ENCODE peak calls at places on chromosome 9, in five cellular contexts. U is transverse colon, N is adrenal gland, E is brain microvascular endothelial cell, C is pancreas. A is an unnamed sample.

GRCh38 chr9:34403554-34404380 is 27.1 kb upstream of the MYORG start:
- DNase-seq in U (peak; percentile 71), N (peak; percentile 83), E (peak; percentile 57), C (peak; percentile 52), A (no peak)

GRCh38 chr9:89604463-89605180 is at the start of gene GADD45G:
- DNase-seq in U (peak; percentile 92), N (peak; percentile 98), E (peak; percentile 48), C (peak; percentile 94), A (peak; percentile 80)

GRCh38 chr9:34759432-34760134 is 49.6 kb upstream of the CCL21 start:
- DNase-seq in U (no peak), N (no peak), E (no peak), C (no peak), A (no peak)

GRCh38 chr9:4214506-4214905 is 85.4 kb downstream of the GLIS3 start:
- DNase-seq in U (no peak), N (no peak), E (no peak), C (no peak), A (no peak)

GRCh38 chr9:77417570-77417969 is 230.6 kb downstream of the GNA14 start:
- DNase-seq in U (no peak), N (no peak), E (peak; percentile 27), C (no peak), A (no peak)

GRCh38 chr9:112288029-112288428 is 45.4 kb downstream of the PTBP3 start:
- DNase-seq in U (no peak), N (peak; percentile 10), E (peak; percentile 33), C (no peak), A (no peak)

GRCh38 chr9:120402741-120403542 is 177.0 kb downstream of the CDK5RAP2 start:
- DNase-seq in U (no peak), N (peak; percentile 67), E (peak; percentile 98), C (no peak), A (no peak)

GRCh38 chr9:16501098-16501663 is 369.3 kb downstream of the BNC2 start:
- DNase-seq in U (no peak), N (no peak), E (no peak), C (no peak), A (no peak)

GRCh38 chr9:93267091-93267541 is 83.2 kb downstream of the WNK2 start:
- DNase-seq in U (no peak), N (no peak), E (no peak), C (no peak), A (no peak)

GRCh38 chr9:32877639-32878217 is 94.4 kb downstream of the TMEM215 start:
- DNase-seq in U (no peak), N (no peak), E (no peak), C (no peak), A (no peak)

GRCh38 chr9:76451234-76451633 is 7.7 kb upstream of the GCNT1 start:
- DNase-seq in U (no peak), N (no peak), E (peak; percentile 83), C (no peak), A (no peak)

GRCh38 chr9:135101068-135101410 is 13.6 kb downstream of the OLFM1 start:
- DNase-seq in U (no peak), N (no peak), E (no peak), C (no peak), A (no peak)

GRCh38 chr9:10678790-10679189 is 66.0 kb upstream of the PTPRD start:
- DNase-seq in U (no peak), N (no peak), E (peak; percentile 75), C (no peak), A (no peak)

GRCh38 chr9:83379045-83379444 is 159.2 kb downstream of the FRMD3 start:
- DNase-seq in U (no peak), N (no peak), E (no peak), C (no peak), A (no peak)

GRCh38 chr9:135718616-135719015 is 16.6 kb downstream of the KCNT1 start:
- DNase-seq in U (no peak), N (peak; percentile 90), E (peak; percentile 6), C (no peak), A (no peak)

GRCh38 chr9:134460904-134461303 is 134.6 kb downstream of the RXRA start:
- DNase-seq in U (peak; percentile 39), N (no peak), E (no peak), C (no peak), A (no peak)

GRCh38 chr9:33162721-33163311 is 4.3 kb downstream of the B4GALT1 start:
- DNase-seq in U (peak; percentile 61), N (peak; percentile 48), E (no peak), C (no peak), A (no peak)

GRCh38 chr9:126373241-126373640 is 46.6 kb downstream of the MVB12B start:
- DNase-seq in U (no peak), N (no peak), E (peak; percentile 21), C (no peak), A (no peak)

DNA sequence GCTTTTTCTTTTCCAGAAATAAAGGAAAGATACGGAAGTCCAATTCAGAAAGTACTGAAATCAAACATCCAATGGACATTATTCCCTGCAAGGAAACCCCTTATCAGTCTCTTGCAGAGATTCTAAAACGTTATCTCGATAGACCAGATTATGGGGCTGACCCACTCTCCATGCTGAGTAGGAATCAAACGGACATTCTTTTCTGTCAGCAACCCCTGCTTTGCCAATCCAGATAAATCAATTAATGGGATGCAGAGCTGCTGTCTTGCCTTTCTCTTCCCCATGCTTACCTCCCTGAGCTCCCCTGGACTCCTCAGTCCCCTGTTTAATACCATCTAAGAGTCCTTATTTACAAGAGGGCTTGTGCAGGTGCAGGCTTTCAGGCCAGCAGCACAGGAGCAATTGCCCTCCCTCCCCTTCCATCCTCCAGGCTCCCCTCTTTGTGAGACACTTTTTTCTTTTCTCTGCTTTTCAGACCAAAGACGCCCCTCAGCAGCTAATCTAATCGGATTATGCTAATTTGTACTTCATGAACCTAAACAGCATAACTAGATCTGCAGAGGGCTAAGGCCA is 14.2 kb downstream of the TAL2 start:
- DNase-seq in U (no peak), N (no peak), E (no peak), C (no peak), A (no peak)
- H3K4me3 ChIP-seq in U (no peak overlapping the region), N (no peak overlapping the region), E (no peak overlapping the region), C (no peak overlapping the region), A (no peak overlapping the region)

GRCh38 chr9:22383720-22384119 is 62.9 kb upstream of the DMRTA1 start:
- DNase-seq in U (no peak), N (no peak), E (no peak), C (no peak), A (no peak)
- H3K4me3 ChIP-seq in U (no peak overlapping the region), N (no peak overlapping the region), E (no peak overlapping the region), C (no peak overlapping the region), A (no peak overlapping the region)

DNA sequence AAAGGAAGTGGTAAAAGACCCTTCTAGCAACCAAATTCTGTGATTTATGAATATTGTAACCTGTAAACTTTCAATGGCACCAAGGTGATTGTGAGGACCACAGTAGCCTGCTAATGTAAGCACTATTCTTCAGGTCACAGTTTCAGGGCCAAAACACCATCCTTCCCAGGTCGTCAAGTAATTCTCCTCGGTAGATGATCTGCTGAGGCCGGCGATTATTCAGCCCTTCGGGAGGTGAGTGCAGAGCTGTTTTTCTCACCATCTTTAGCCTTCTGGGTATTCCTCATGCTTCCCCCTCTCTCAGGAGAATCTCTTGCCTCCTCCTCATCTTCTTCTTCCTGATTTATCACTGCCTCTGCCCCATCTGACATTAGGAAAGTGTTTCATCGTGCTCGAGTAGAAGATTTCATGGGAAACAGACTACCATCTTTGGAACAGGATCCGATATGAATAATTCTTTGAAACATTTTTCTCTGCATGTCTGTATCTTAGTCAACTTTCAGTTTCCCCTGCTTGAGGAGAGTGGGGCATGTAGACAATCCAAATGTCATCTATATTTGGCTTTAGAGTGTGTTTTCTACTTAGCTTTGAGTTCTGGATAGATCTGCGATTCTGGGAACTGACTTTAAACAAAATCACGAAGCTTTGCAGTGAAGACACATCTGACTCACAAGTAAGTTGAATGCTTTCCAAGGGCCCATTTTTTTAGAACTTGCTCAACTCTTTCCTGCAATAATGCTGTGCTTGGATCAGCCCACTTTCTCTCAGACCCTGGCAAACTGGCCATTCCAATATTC is 173.9 kb downstream of the AOPEP start:
- DNase-seq in U (no peak), N (peak; percentile 72), E (peak; percentile 89), C (no peak), A (no peak)
- H3K4me3 ChIP-seq in U (no peak overlapping the region), N (no peak overlapping the region), E (no peak overlapping the region), C (no peak overlapping the region), A (no peak overlapping the region)

GRCh38 chr9:130685104-130685503 is 8.5 kb upstream of the EXOSC2 start:
- DNase-seq in U (no peak), N (no peak), E (no peak), C (no peak), A (no peak)

GRCh38 chr9:130687615-130688014 is 6.0 kb upstream of the EXOSC2 start:
- DNase-seq in U (no peak), N (no peak), E (no peak), C (no peak), A (no peak)

GRCh38 chr9:130681769-130682489 is 11.7 kb upstream of the EXOSC2 start:
- DNase-seq in U (peak; percentile 23), N (no peak), E (no peak), C (no peak), A (peak; percentile 52)

GRCh38 chr9:130680836-130681768 is 12.5 kb upstream of the EXOSC2 start:
- DNase-seq in U (peak; percentile 89), N (peak; percentile 91), E (peak; percentile 76), C (peak; percentile 78), A (peak; percentile 80)

DNA sequence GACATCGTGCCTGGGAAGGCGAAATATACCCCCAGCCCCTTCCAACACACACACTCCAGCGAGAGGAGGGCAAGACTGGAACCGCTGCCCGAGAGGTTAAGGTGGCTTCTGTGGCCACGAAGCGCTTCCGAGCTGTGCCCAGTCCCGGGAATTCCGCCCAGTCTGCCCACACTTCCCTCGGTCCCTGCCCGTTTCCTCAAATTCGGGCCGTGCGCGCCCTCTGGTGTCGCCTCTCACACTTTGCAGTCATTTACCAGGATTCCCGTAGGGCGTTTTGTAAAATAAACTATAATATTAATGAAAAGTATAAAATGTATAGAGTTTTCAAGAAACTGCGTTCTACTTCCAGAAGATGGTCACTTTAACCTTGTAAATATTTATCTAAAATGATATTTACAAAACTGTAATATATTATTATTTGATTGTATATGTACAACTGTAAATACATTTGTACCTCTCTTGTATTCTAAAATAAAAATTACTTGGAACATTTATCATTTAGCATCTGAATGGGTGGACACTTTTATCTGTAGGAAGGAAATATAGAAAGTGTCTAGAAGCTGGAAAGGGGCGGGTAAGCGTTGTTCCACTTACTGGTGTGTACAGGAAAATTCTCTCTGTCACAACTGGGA is 11.0 kb upstream of the EXOSC2 start:
- DNase-seq in U (peak; percentile 86), N (peak; percentile 88), E (peak; percentile 42), C (peak; percentile 74), A (no peak)
- H3K4me3 ChIP-seq in U (peak overlapping the region; percentile 41), N (no peak overlapping the region), E (no peak overlapping the region), C (no peak overlapping the region), A (peak overlapping the region; percentile 16)

GRCh38 chr9:121744687-121745395 is 93.4 kb downstream of the DAB2IP start:
- DNase-seq in U (no peak), N (peak; percentile 23), E (peak; percentile 29), C (no peak), A (no peak)

GRCh38 chr9:121745396-121745695 is 93.9 kb downstream of the DAB2IP start:
- DNase-seq in U (no peak), N (no peak), E (no peak), C (no peak), A (no peak)

GRCh38 chr9:121744002-121744686 is 92.7 kb downstream of the DAB2IP start:
- DNase-seq in U (peak; percentile 75), N (peak; percentile 83), E (peak; percentile 34), C (peak; percentile 53), A (no peak)

GRCh38 chr9:121742923-121743322 is 91.5 kb downstream of the DAB2IP start:
- DNase-seq in U (no peak), N (no peak), E (no peak), C (no peak), A (no peak)

GRCh38 chr9:121743441-121744001 is 92.1 kb downstream of the DAB2IP start:
- DNase-seq in U (peak; percentile 82), N (peak; percentile 93), E (peak; percentile 82), C (peak; percentile 89), A (no peak)
- H3K4me3 ChIP-seq in U (peak overlapping the region; percentile 40), N (peak overlapping the region; percentile 47), E (peak overlapping the region; percentile 66), C (peak overlapping the region; percentile 10), A (no peak overlapping the region)

A was measured in GM06990.